ENCODE peak calls at places on chromosomes 13 and 19, in six cellular contexts. One of them, this sample, is unnamed.

GRCh38 chr19:7734220-7735203 is 2.6 kb upstream of the CLEC4G start:
- DNase-seq in retina: no peak
- DNase-seq in NCI-H345: no peak
- DNase-seq in stimulated activated CD8-positive, alpha-beta memory T cell treated with anti-CD3 and anti-CD28 coated beads, Interleukin-15, amount 100 ng/mL, for 4 hours: no peak
- DNase-seq in H54: no peak
- DNase-seq in left ventricle myocardium inferior: no peak
- DNase-seq in this sample: no peak

GRCh38 chr13:32802159-32802558 is 214.1 kb upstream of the KL start:
- DNase-seq in stimulated activated CD8-positive, alpha-beta memory T cell treated with anti-CD3 and anti-CD28 coated beads, Interleukin-15, amount 100 ng/mL, for 4 hours: no peak
- DNase-seq in left ventricle myocardium inferior: no peak
- DNase-seq in H54: no peak
- DNase-seq in retina: no peak
- DNase-seq in NCI-H345: no peak
- DNase-seq in this sample: no peak

GRCh38 chr13:99378985-99379734 is 72.0 kb upstream of the GPR183 start:
- DNase-seq in left ventricle myocardium inferior: no peak
- DNase-seq in NCI-H345: no peak
- DNase-seq in retina: no peak
- DNase-seq in stimulated activated CD8-positive, alpha-beta memory T cell treated with anti-CD3 and anti-CD28 coated beads, Interleukin-15, amount 100 ng/mL, for 4 hours: no peak
- DNase-seq in H54: no peak
- DNase-seq in this sample: no peak

GRCh38 chr19:52638601-52639000 is 446 bp upstream of the ZNF83 start:
- DNase-seq in stimulated activated CD8-positive, alpha-beta memory T cell treated with anti-CD3 and anti-CD28 coated beads, Interleukin-15, amount 100 ng/mL, for 4 hours: no peak
- DNase-seq in left ventricle myocardium inferior: peak
- DNase-seq in NCI-H345: no peak
- DNase-seq in retina: no peak
- DNase-seq in H54: peak
- DNase-seq in this sample: no peak

GRCh38 chr19:13401388-13401787 is 104.9 kb downstream of the CACNA1A start:
- DNase-seq in retina: no peak
- DNase-seq in stimulated activated CD8-positive, alpha-beta memory T cell treated with anti-CD3 and anti-CD28 coated beads, Interleukin-15, amount 100 ng/mL, for 4 hours: no peak
- DNase-seq in NCI-H345: no peak
- DNase-seq in left ventricle myocardium inferior: no peak
- DNase-seq in H54: peak
- DNase-seq in this sample: peak

GRCh38 chr13:61508936-61509335 is 93.3 kb upstream of the PCDH20 start:
- DNase-seq in retina: no peak
- DNase-seq in NCI-H345: no peak
- DNase-seq in left ventricle myocardium inferior: no peak
- DNase-seq in stimulated activated CD8-positive, alpha-beta memory T cell treated with anti-CD3 and anti-CD28 coated beads, Interleukin-15, amount 100 ng/mL, for 4 hours: no peak
- DNase-seq in H54: no peak
- DNase-seq in this sample: no peak

GRCh38 chr19:49801966-49802661 is 11.0 kb downstream of the FUZ start:
- DNase-seq in retina: peak
- DNase-seq in NCI-H345: no peak
- DNase-seq in H54: no peak
- DNase-seq in left ventricle myocardium inferior: peak
- DNase-seq in stimulated activated CD8-positive, alpha-beta memory T cell treated with anti-CD3 and anti-CD28 coated beads, Interleukin-15, amount 100 ng/mL, for 4 hours: no peak
- DNase-seq in this sample: no peak

GRCh38 chr19:34409189-34410164 is 5.3 kb downstream of the PDCD2L start:
- DNase-seq in stimulated activated CD8-positive, alpha-beta memory T cell treated with anti-CD3 and anti-CD28 coated beads, Interleukin-15, amount 100 ng/mL, for 4 hours: no peak
- DNase-seq in NCI-H345: no peak
- DNase-seq in retina: no peak
- DNase-seq in left ventricle myocardium inferior: no peak
- DNase-seq in H54: no peak
- DNase-seq in this sample: no peak

GRCh38 chr13:99982021-99982740 is 597 bp downstream of the ZIC2 start:
- DNase-seq in NCI-H345: no peak
- DNase-seq in retina: peak
- DNase-seq in left ventricle myocardium inferior: no peak
- DNase-seq in H54: no peak
- DNase-seq in stimulated activated CD8-positive, alpha-beta memory T cell treated with anti-CD3 and anti-CD28 coated beads, Interleukin-15, amount 100 ng/mL, for 4 hours: no peak
- DNase-seq in this sample: no peak

GRCh38 chr13:110499621-110500281 is 61.8 kb downstream of the RAB20 start:
- DNase-seq in NCI-H345: peak
- DNase-seq in retina: peak
- DNase-seq in stimulated activated CD8-positive, alpha-beta memory T cell treated with anti-CD3 and anti-CD28 coated beads, Interleukin-15, amount 100 ng/mL, for 4 hours: no peak
- DNase-seq in H54: no peak
- DNase-seq in left ventricle myocardium inferior: no peak
- DNase-seq in this sample: no peak

GRCh38 chr13:84405286-84405685 is 523.0 kb upstream of the SLITRK1 start:
- DNase-seq in NCI-H345: no peak
- DNase-seq in stimulated activated CD8-positive, alpha-beta memory T cell treated with anti-CD3 and anti-CD28 coated beads, Interleukin-15, amount 100 ng/mL, for 4 hours: no peak
- DNase-seq in retina: no peak
- DNase-seq in H54: no peak
- DNase-seq in left ventricle myocardium inferior: no peak
- DNase-seq in this sample: no peak

GRCh38 chr13:30307194-30307965 is at the start of gene KATNAL1:
- DNase-seq in left ventricle myocardium inferior: peak
- DNase-seq in NCI-H345: peak
- DNase-seq in stimulated activated CD8-positive, alpha-beta memory T cell treated with anti-CD3 and anti-CD28 coated beads, Interleukin-15, amount 100 ng/mL, for 4 hours: peak
- DNase-seq in H54: peak
- DNase-seq in retina: peak
- DNase-seq in this sample: peak

GRCh38 chr19:16470911-16471811 is 609 bp downstream of the EPS15L1 start:
- DNase-seq in NCI-H345: no peak
- DNase-seq in H54: no peak
- DNase-seq in left ventricle myocardium inferior: no peak
- DNase-seq in stimulated activated CD8-positive, alpha-beta memory T cell treated with anti-CD3 and anti-CD28 coated beads, Interleukin-15, amount 100 ng/mL, for 4 hours: no peak
- DNase-seq in retina: peak
- DNase-seq in this sample: no peak

GRCh38 chr13:50030315-50030714 is 15.1 kb downstream of the KCNRG start:
- DNase-seq in H54: no peak
- DNase-seq in stimulated activated CD8-positive, alpha-beta memory T cell treated with anti-CD3 and anti-CD28 coated beads, Interleukin-15, amount 100 ng/mL, for 4 hours: no peak
- DNase-seq in left ventricle myocardium inferior: no peak
- DNase-seq in NCI-H345: no peak
- DNase-seq in retina: no peak
- DNase-seq in this sample: no peak

GRCh38 chr19:29495091-29495490 is 30.7 kb upstream of the VSTM2B start:
- DNase-seq in retina: no peak
- DNase-seq in H54: no peak
- DNase-seq in left ventricle myocardium inferior: no peak
- DNase-seq in stimulated activated CD8-positive, alpha-beta memory T cell treated with anti-CD3 and anti-CD28 coated beads, Interleukin-15, amount 100 ng/mL, for 4 hours: no peak
- DNase-seq in NCI-H345: no peak
- DNase-seq in this sample: no peak

GRCh38 chr19:57800696-57801095 is 14.0 kb downstream of the ZNF552 start:
- DNase-seq in NCI-H345: no peak
- DNase-seq in stimulated activated CD8-positive, alpha-beta memory T cell treated with anti-CD3 and anti-CD28 coated beads, Interleukin-15, amount 100 ng/mL, for 4 hours: no peak
- DNase-seq in left ventricle myocardium inferior: no peak
- DNase-seq in H54: no peak
- DNase-seq in retina: no peak
- DNase-seq in this sample: no peak

GRCh38 chr13:31476753-31477152 is 262.6 kb upstream of the RXFP2 start:
- DNase-seq in retina: no peak
- DNase-seq in stimulated activated CD8-positive, alpha-beta memory T cell treated with anti-CD3 and anti-CD28 coated beads, Interleukin-15, amount 100 ng/mL, for 4 hours: no peak
- DNase-seq in NCI-H345: no peak
- DNase-seq in left ventricle myocardium inferior: no peak
- DNase-seq in H54: no peak
- DNase-seq in this sample: no peak

GRCh38 chr13:95441326-95441725 is 111.2 kb upstream of the CLDN10 start:
- DNase-seq in left ventricle myocardium inferior: no peak
- DNase-seq in retina: no peak
- DNase-seq in NCI-H345: no peak
- DNase-seq in H54: no peak
- DNase-seq in stimulated activated CD8-positive, alpha-beta memory T cell treated with anti-CD3 and anti-CD28 coated beads, Interleukin-15, amount 100 ng/mL, for 4 hours: no peak
- DNase-seq in this sample: no peak

GRCh38 chr13:112616586-112617381 is 28.8 kb upstream of the TUBGCP3 start:
- DNase-seq in retina: no peak
- DNase-seq in left ventricle myocardium inferior: no peak
- DNase-seq in NCI-H345: no peak
- DNase-seq in H54: peak
- DNase-seq in stimulated activated CD8-positive, alpha-beta memory T cell treated with anti-CD3 and anti-CD28 coated beads, Interleukin-15, amount 100 ng/mL, for 4 hours: no peak
- DNase-seq in this sample: no peak

GRCh38 chr19:45254044-45254531 is 3.0 kb downstream of the MARK4 start:
- DNase-seq in H54: no peak
- DNase-seq in left ventricle myocardium inferior: no peak
- DNase-seq in retina: no peak
- DNase-seq in NCI-H345: no peak
- DNase-seq in stimulated activated CD8-positive, alpha-beta memory T cell treated with anti-CD3 and anti-CD28 coated beads, Interleukin-15, amount 100 ng/mL, for 4 hours: no peak
- DNase-seq in this sample: no peak

GRCh38 chr19:18159810-18160209 is 6.8 kb downstream of the PIK3R2 start:
- DNase-seq in H54: no peak
- DNase-seq in retina: no peak
- DNase-seq in left ventricle myocardium inferior: no peak
- DNase-seq in NCI-H345: no peak
- DNase-seq in stimulated activated CD8-positive, alpha-beta memory T cell treated with anti-CD3 and anti-CD28 coated beads, Interleukin-15, amount 100 ng/mL, for 4 hours: no peak
- DNase-seq in this sample: no peak

GRCh38 chr13:98216135-98216565 is 39.1 kb upstream of the RNF113B start:
- DNase-seq in left ventricle myocardium inferior: peak
- DNase-seq in NCI-H345: peak
- DNase-seq in H54: peak
- DNase-seq in stimulated activated CD8-positive, alpha-beta memory T cell treated with anti-CD3 and anti-CD28 coated beads, Interleukin-15, amount 100 ng/mL, for 4 hours: no peak
- DNase-seq in retina: no peak
- DNase-seq in this sample: no peak

GRCh38 chr13:110138700-110139036 is 168.3 kb downstream of the COL4A1 start:
- DNase-seq in left ventricle myocardium inferior: no peak
- DNase-seq in retina: peak
- DNase-seq in H54: no peak
- DNase-seq in stimulated activated CD8-positive, alpha-beta memory T cell treated with anti-CD3 and anti-CD28 coated beads, Interleukin-15, amount 100 ng/mL, for 4 hours: no peak
- DNase-seq in NCI-H345: no peak
- DNase-seq in this sample: no peak

GRCh38 chr19:39778763-39779162 is at the start of gene LEUTX:
- DNase-seq in retina: no peak
- DNase-seq in left ventricle myocardium inferior: no peak
- DNase-seq in H54: no peak
- DNase-seq in NCI-H345: no peak
- DNase-seq in stimulated activated CD8-positive, alpha-beta memory T cell treated with anti-CD3 and anti-CD28 coated beads, Interleukin-15, amount 100 ng/mL, for 4 hours: no peak
- DNase-seq in this sample: no peak

This sample was measured in CD4-positive, CD25-positive, alpha-beta regulatory T cell.